ENCODE peak calls at places on chromosomes 3 and 15, in five cellular contexts. A is A549, F is RPMI8226, T is NT2/D1, M is NCI-H748 treated with DMSO at 0.1 percent for 48 hours. L is an unnamed sample.

GRCh38 chr3:77686560-77686959 is 646.7 kb downstream of the ROBO2 start:
- DNase-seq in A (no peak), T (peak; percentile 50), M (peak; percentile 20), F (no peak), L (peak; percentile 52)

GRCh38 chr3:69855436-69856162 is 116.3 kb downstream of the MITF start:
- DNase-seq in T (no peak), F (peak; percentile 11), A (peak; percentile 53), M (no peak), L (no peak)

GRCh38 chr15:78691167-78691872 is 50.3 kb upstream of the CHRNB4 start:
- DNase-seq in A (no peak), T (no peak), F (no peak), M (no peak), L (no peak)

GRCh38 chr3:181210275-181210674 is 220.7 kb upstream of the DNAJC19 start:
- DNase-seq in A (peak; percentile 3), M (peak; percentile 2), T (peak; percentile 22), F (peak; percentile 26), L (peak; percentile 84)

GRCh38 chr3:23459437-23459836 is 256.3 kb downstream of the UBE2E2 start:
- DNase-seq in M (no peak), A (no peak), F (no peak), T (no peak), L (peak; percentile 4)

GRCh38 chr3:27729325-27729724 is 7.2 kb upstream of the EOMES start:
- DNase-seq in F (no peak), A (no peak), M (no peak), T (no peak), L (no peak)

GRCh38 chr3:127033786-127034185 is 50.9 kb downstream of the PLXNA1 start:
- DNase-seq in F (no peak), T (no peak), M (no peak), A (no peak), L (no peak)

GRCh38 chr3:190097617-190098016 is 23.1 kb downstream of the P3H2 start:
- DNase-seq in T (no peak), A (no peak), F (no peak), M (no peak), L (no peak)

GRCh38 chr3:64548200-64548889 is 139.5 kb downstream of the ADAMTS9 start:
- DNase-seq in A (no peak), F (no peak), M (no peak), T (no peak), L (no peak)

GRCh38 chr15:71116942-71117341 is 1.7 kb downstream of the THSD4 start:
- DNase-seq in T (no peak), F (no peak), A (peak; percentile 65), M (no peak), L (no peak)

GRCh38 chr15:27479232-27480140 is 508.5 kb downstream of the GABRG3 start:
- DNase-seq in F (no peak), T (no peak), A (no peak), M (peak; percentile 15), L (peak; percentile 49)

GRCh38 chr3:107431048-107431297 is 53.7 kb downstream of the CCDC54 start:
- DNase-seq in M (no peak), F (no peak), T (no peak), A (peak; percentile 46), L (no peak)

GRCh38 chr3:147943265-147943945 is 534.2 kb downstream of the ZIC1 start:
- DNase-seq in F (no peak), A (peak; percentile 36), T (no peak), M (no peak), L (no peak)

GRCh38 chr3:46566040-46566631 is at the start of gene LRRC2:
- DNase-seq in T (no peak), F (no peak), A (no peak), M (no peak), L (peak; percentile 45)

GRCh38 chr3:140276698-140277097 is 341.7 kb downstream of the CLSTN2 start:
- DNase-seq in M (no peak), T (peak; percentile 73), F (peak; percentile 17), A (peak; percentile 28), L (no peak)

GRCh38 chr15:59817834-59818233 is 128.7 kb upstream of the BNIP2 start:
- DNase-seq in M (no peak), A (no peak), F (no peak), T (no peak), L (no peak)

GRCh38 chr3:50267280-50267913 is 1.6 kb upstream of the SEMA3B start:
- DNase-seq in M (no peak), T (no peak), A (no peak), F (no peak), L (no peak)

GRCh38 chr3:18049101-18049500 is 306.7 kb upstream of the TBC1D5 start:
- DNase-seq in A (no peak), T (no peak), F (no peak), M (no peak), L (no peak)

GRCh38 chr3:14834807-14835466 is 16.2 kb downstream of the FGD5 start:
- DNase-seq in F (no peak), T (no peak), M (no peak), A (no peak), L (no peak)

GRCh38 chr3:131356006-131356405 is 25.6 kb upstream of the NUDT16 start:
- DNase-seq in F (no peak), M (no peak), T (no peak), A (no peak), L (no peak)

GRCh38 chr3:129282727-129283327 is 4.2 kb downstream of the HMCES start:
- DNase-seq in T (no peak), M (no peak), A (no peak), F (peak; percentile 57), L (no peak)

GRCh38 chr3:53173107-53173506 is 12.1 kb downstream of the PRKCD start:
- DNase-seq in F (no peak), A (no peak), M (no peak), T (no peak), L (no peak)

GRCh38 chr3:192933779-192934456 is 16.3 kb upstream of the MB21D2 start:
- DNase-seq in M (no peak), T (no peak), F (no peak), A (no peak), L (no peak)

GRCh38 chr3:124034016-124034808 is 42.3 kb upstream of the ROPN1 start:
- DNase-seq in M (no peak), F (no peak), T (no peak), A (no peak), L (peak; percentile 56)

GRCh38 chr3:185082149-185082548 is 70.7 kb downstream of the C3orf70 start:
- DNase-seq in F (no peak), M (no peak), T (no peak), A (no peak), L (no peak)

GRCh38 chr3:28916713-28917499 is 364.0 kb upstream of the RBMS3 start:
- DNase-seq in T (peak; percentile 32), M (peak; percentile 39), F (peak; percentile 65), A (peak; percentile 20), L (peak; percentile 19)

GRCh38 chr3:52253314-52254260 is 8.0 kb downstream of the PPM1M start:
- DNase-seq in M (no peak), F (peak; percentile 92), A (no peak), T (no peak), L (no peak)

GRCh38 chr3:47479826-47480160 is 4.1 kb upstream of the SCAP start:
- DNase-seq in M (no peak), A (no peak), F (no peak), T (no peak), L (no peak)

GRCh38 chr3:143601738-143602480 is 246.4 kb downstream of the SLC9A9 start:
- DNase-seq in T (no peak), M (no peak), F (peak; percentile 22), A (no peak), L (no peak)

GRCh38 chr3:25580534-25580933 is 84.2 kb downstream of the TOP2B start:
- DNase-seq in F (no peak), T (no peak), A (no peak), M (no peak), L (no peak)

GRCh38 chr3:10198761-10199688 is 34.3 kb downstream of the IRAK2 start:
- DNase-seq in A (peak; percentile 76), F (peak; percentile 58), M (no peak), T (no peak), L (no peak)

GRCh38 chr15:81225161-81225671 is 28.5 kb downstream of the IL16 start:
- DNase-seq in M (no peak), A (no peak), F (no peak), T (no peak), L (no peak)

GRCh38 chr3:194273396-194274310 is 77.5 kb downstream of the CPN2 start:
- DNase-seq in A (no peak), T (no peak), F (no peak), M (no peak), L (no peak)

GRCh38 chr15:89409184-89409992 is 74.8 kb upstream of the POLG start:
- DNase-seq in F (no peak), A (no peak), M (no peak), T (no peak), L (no peak)

GRCh38 chr15:82047493-82048446 is 2.0 kb upstream of the MEX3B start:
- DNase-seq in F (peak; percentile 40), A (no peak), M (no peak), T (no peak), L (no peak)

GRCh38 chr3:194536883-194537637 is 50.3 kb upstream of the ATP13A3 start:
- DNase-seq in M (no peak), A (peak; percentile 45), T (no peak), F (peak; percentile 81), L (peak; percentile 74)

GRCh38 chr15:51131596-51132290 is 37.0 kb upstream of the TNFAIP8L3 start:
- DNase-seq in A (no peak), M (no peak), F (no peak), T (no peak), L (no peak)

L was measured in NCI-H1417.